ENCODE peak calls at places on chromosome 12, in nine cellular contexts. A, P, D, C, V, Y, B, R and J are unnamed samples.
A peak's percentile ranks its signal among the peaks of the same experiment; 100 is the strongest.

GRCh38 chr12:26123482-26123980 is 1.3 kb downstream of the BHLHE41 start:
- DNase-seq in P (no peak), R (peak; percentile 12), V (no peak), A (no peak), B (no peak), D (peak; percentile 26), C (no peak), Y (no peak), J (no peak)

GRCh38 chr12:112741106-112741505 is 50.4 kb upstream of the RPH3A start:
- DNase-seq in B (no peak), R (no peak), V (no peak), C (no peak), Y (no peak), P (no peak), D (no peak), A (no peak), J (no peak)

GRCh38 chr12:1827806-1828805 is 7.7 kb downstream of the LRTM2 start:
- DNase-seq in V (no peak), P (no peak), R (no peak), Y (no peak), C (no peak), D (no peak), B (no peak), A (no peak), J (no peak)

GRCh38 chr12:3054993-3055711 is 22.0 kb upstream of the TSPAN9 start:
- DNase-seq in C (peak; percentile 46), P (no peak), A (no peak), D (peak; percentile 34), Y (no peak), V (no peak), R (no peak), B (no peak), J (no peak)

GRCh38 chr12:52050116-52050770 is 999 bp upstream of the NR4A1 start:
- DNase-seq in R (peak; percentile 50), V (no peak), D (peak; percentile 70), B (peak; percentile 80), A (no peak), P (no peak), C (no peak), Y (peak; percentile 14), J (peak; percentile 67)

GRCh38 chr12:71967176-71967575 is 28.5 kb downstream of the TPH2 start:
- DNase-seq in B (no peak), V (no peak), R (peak; percentile 37), P (no peak), D (no peak), Y (no peak), A (no peak), C (no peak), J (no peak)

GRCh38 chr12:15563683-15564082 is 225.5 kb downstream of the EPS8 start:
- DNase-seq in A (no peak), C (peak; percentile 12), P (peak; percentile 24), V (no peak), R (peak; percentile 68), B (no peak), D (peak; percentile 72), Y (peak; percentile 56), J (no peak)

GRCh38 chr12:112236786-112237185 is 111.4 kb downstream of the TRAFD1 start:
- DNase-seq in R (no peak), V (no peak), A (no peak), D (no peak), P (no peak), Y (no peak), B (no peak), C (no peak), J (no peak)

GRCh38 chr12:46891306-46891705 is 65.5 kb upstream of the SLC38A4 start:
- DNase-seq in Y (no peak), C (no peak), V (no peak), R (peak; percentile 65), P (peak; percentile 50), B (no peak), D (no peak), A (no peak), J (no peak)
- TF ChIP-seq CTCF in Y (no peak), C (no peak), V (no peak), R (no peak), P (no peak), B (no peak), D (no peak), A (no peak), J (no peak)

DNA sequence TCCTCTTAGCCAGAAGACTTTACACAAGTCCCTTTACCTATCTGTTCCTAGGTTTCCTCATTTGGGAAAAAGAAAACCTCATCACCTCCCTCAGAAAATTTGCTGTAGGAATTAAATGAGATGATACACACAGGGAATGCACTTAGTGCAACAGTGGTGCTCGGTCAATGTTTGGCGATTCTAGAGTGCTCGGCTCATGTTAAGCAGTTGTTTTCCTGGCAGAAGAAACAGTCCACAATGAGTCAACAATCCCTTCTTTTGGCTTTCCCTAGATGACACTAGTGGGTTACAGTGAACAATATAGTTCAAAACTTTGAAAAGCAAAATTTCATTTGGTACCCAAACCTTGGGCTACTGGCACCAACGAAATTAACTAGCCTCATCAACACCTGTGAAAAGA is 3.9 kb upstream of the TMEM233 start:
- DNase-seq in V (no peak), B (no peak), R (no peak), C (no peak), P (no peak), A (no peak), D (no peak), Y (no peak), J (no peak)
- H3K27me3 ChIP-seq in V (no peaks in the 10 kb centered on the region), B (no peaks in the 10 kb centered on the region), R (peaks cover 5% of the 10 kb centered on the region), C (no peaks in the 10 kb centered on the region), P (peaks cover 13% of the 10 kb centered on the region), A (peaks cover 19% of the 10 kb centered on the region), D (peaks cover 72% of the 10 kb centered on the region), Y (peaks cover 16% of the 10 kb centered on the region), J (no peaks in the 10 kb centered on the region)

GRCh38 chr12:114444422-114445279 is 38.7 kb upstream of the TBX5 start:
- DNase-seq in D (no peak), C (no peak), B (no peak), A (no peak), Y (no peak), V (no peak), P (no peak), R (no peak), J (no peak)
- H3K4me3 ChIP-seq in D (no peak overlapping the region), C (no peak overlapping the region), B (no peak overlapping the region), A (no peak overlapping the region), Y (no peak overlapping the region), V (no peak overlapping the region), P (no peak overlapping the region), R (no peak overlapping the region), J (no peak overlapping the region)

DNA sequence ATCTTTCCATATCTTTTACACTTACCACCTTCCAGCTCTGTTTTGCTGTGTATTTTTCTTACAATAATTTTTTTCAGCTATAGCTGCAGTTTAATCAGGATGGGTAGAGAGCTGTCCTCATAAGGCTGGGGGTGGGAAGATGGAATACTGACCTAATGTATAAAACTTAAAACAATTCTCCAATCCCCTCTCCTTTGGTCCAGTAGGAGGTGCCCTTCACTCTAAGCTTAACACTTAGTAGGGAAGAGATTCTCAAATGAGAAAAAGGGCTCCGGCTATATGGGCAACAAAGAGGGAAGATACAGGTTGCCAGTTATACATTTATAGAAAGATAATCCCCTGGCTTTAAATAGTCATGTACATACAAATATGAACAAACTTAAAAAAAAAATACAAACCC is 2.8 kb downstream of the ORMDL2 start:
- DNase-seq in R (no peak), P (no peak), C (no peak), D (peak; percentile 26), Y (no peak), A (no peak), V (no peak), B (no peak), J (no peak)
- TF ChIP-seq CTCF in R (peak; percentile 43), P (peak; percentile 45), C (no peak), D (peak; percentile 31), Y (peak; percentile 32), A (peak; percentile 29), V (no peak), B (no peak), J (peak; percentile 23)

GRCh38 chr12:106224392-106224706 is 23.5 kb downstream of the CKAP4 start:
- DNase-seq in B (no peak), A (no peak), P (no peak), Y (no peak), V (no peak), D (no peak), R (no peak), C (no peak), J (no peak)
- H3K27me3 ChIP-seq in B (no peaks in the 10 kb centered on the region), A (no peaks in the 10 kb centered on the region), P (no peaks in the 10 kb centered on the region), Y (no peaks in the 10 kb centered on the region), V (no peaks in the 10 kb centered on the region), D (no peaks in the 10 kb centered on the region), R (peaks cover 11% of the 10 kb centered on the region), C (no peaks in the 10 kb centered on the region), J (no peaks in the 10 kb centered on the region)

DNA sequence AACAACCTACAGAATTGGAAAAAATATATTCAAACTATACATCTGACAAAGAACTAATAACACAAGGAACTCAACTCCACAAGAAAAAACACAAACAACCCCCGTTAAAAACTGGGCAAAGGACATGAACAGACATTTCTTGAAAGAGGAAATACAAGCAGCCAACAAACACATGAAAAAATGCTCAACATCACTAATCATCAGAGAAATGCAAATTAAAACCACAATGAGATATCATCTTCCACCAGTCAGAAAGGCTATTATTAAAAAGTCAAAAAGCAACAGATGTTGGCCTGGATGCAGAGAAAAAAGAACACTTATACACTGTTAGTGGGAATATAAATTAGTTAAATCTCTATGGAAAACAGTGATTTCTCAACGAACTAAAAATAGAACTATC is 82.6 kb upstream of the CCDC91 start:
- DNase-seq in R (no peak), C (no peak), V (no peak), B (no peak), P (no peak), D (peak; percentile 41), A (no peak), Y (peak; percentile 32), J (no peak)
- H3K4me3 ChIP-seq in R (no peak overlapping the region), C (no peak overlapping the region), V (no peak overlapping the region), B (no peak overlapping the region), P (no peak overlapping the region), D (no peak overlapping the region), A (no peak overlapping the region), Y (no peak overlapping the region), J (no peak overlapping the region)

DNA sequence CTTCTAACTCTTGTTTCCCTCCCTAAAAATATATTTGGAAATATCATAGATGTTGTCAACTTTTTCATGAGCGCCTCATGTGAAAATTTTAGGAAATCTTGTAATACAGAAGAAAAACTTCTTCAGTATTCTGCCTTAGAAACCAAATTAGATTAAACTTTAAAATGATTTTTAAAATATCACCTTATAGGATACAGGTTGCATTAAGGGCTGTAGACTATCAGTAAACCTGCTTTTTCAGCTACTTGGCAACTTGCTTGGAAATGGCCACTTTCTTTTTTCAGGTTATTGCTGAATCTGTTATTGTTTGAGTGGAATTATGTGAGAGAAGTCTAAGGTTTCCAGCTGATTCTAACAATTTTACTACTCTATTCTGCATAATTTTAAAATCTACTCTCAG is 9.1 kb downstream of the EID3 start:
- DNase-seq in A (no peak), B (no peak), Y (no peak), D (no peak), C (no peak), R (no peak), P (no peak), V (no peak), J (no peak)
- TF ChIP-seq CTCF in A (no peak), B (no peak), Y (no peak), D (no peak), C (no peak), R (no peak), P (no peak), V (no peak), J (no peak)